ENCODE peak calls at places on chromosomes 3 and 15, in seven cellular contexts. Y is tibial artery, M is ovary, N is T-cell, Z is transverse colon, U is DMS153, V is astrocyte. J is an unnamed sample.
A peak's percentile ranks its signal among the peaks of the same experiment; 100 is the strongest.

GRCh38 chr3:194058189-194058571 is 77.8 kb upstream of the HES1 start:
- DNase-seq in Y (peak; percentile 73), M (peak; percentile 75), N (no peak), Z (peak; percentile 62), U (peak; percentile 45), V (peak; percentile 61), J (peak; percentile 74)

GRCh38 chr3:129424185-129424841 is 4.1 kb downstream of the EFCAB12 start:
- DNase-seq in Y (peak; percentile 12), M (no peak), N (no peak), Z (peak; percentile 35), U (no peak), V (no peak), J (no peak)

GRCh38 chr3:152671998-152672649 is 162.8 kb upstream of the P2RY1 start:
- DNase-seq in Y (no peak), M (no peak), N (no peak), Z (no peak), U (no peak), V (no peak), J (no peak)

GRCh38 chr15:89825264-89825940 is 10.8 kb upstream of the ANPEP start:
- DNase-seq in Y (no peak), M (no peak), N (no peak), Z (no peak), U (no peak), V (no peak), J (no peak)

GRCh38 chr15:37009288-37009687 is 91.1 kb downstream of the MEIS2 start:
- DNase-seq in Y (no peak), M (no peak), N (no peak), Z (no peak), U (no peak), V (no peak), J (no peak)

GRCh38 chr3:32484437-32484836 is 18.2 kb downstream of the CMTM6 start:
- DNase-seq in Y (no peak), M (no peak), N (no peak), Z (no peak), U (no peak), V (no peak), J (no peak)

GRCh38 chr3:14785207-14786155 is 33.3 kb upstream of the FGD5 start:
- DNase-seq in Y (peak; percentile 49), M (no peak), N (no peak), Z (no peak), U (no peak), V (no peak), J (no peak)

GRCh38 chr3:39376929-39377634 is 6.1 kb upstream of the SLC25A38 start:
- DNase-seq in Y (no peak), M (no peak), N (no peak), Z (no peak), U (no peak), V (no peak), J (no peak)

GRCh38 chr3:101942356-101942755 is 93.0 kb downstream of the NFKBIZ start:
- DNase-seq in Y (no peak), M (no peak), N (no peak), Z (no peak), U (no peak), V (no peak), J (no peak)

GRCh38 chr3:46100812-46101211 is 73.5 kb upstream of the XCR1 start:
- DNase-seq in Y (no peak), M (no peak), N (no peak), Z (no peak), U (no peak), V (no peak), J (no peak)

GRCh38 chr3:159366476-159366875 is 564.6 kb downstream of the MFSD1 start:
- DNase-seq in Y (no peak), M (no peak), N (no peak), Z (no peak), U (no peak), V (no peak), J (no peak)

GRCh38 chr15:50909044-50909342 is 510 bp downstream of the AP4E1 start:
- DNase-seq in Y (no peak), M (no peak), N (no peak), Z (no peak), U (no peak), V (no peak), J (no peak)

GRCh38 chr3:73572371-73572770 is 52.4 kb downstream of the PDZRN3 start:
- DNase-seq in Y (no peak), M (no peak), N (no peak), Z (peak; percentile 29), U (no peak), V (peak; percentile 44), J (no peak)

GRCh38 chr15:40444741-40445140 is 4.0 kb downstream of the BAHD1 start:
- DNase-seq in Y (no peak), M (no peak), N (no peak), Z (no peak), U (no peak), V (no peak), J (no peak)

GRCh38 chr3:30527186-30527585 is 79.2 kb upstream of the TGFBR2 start:
- DNase-seq in Y (no peak), M (no peak), N (no peak), Z (no peak), U (no peak), V (no peak), J (no peak)

GRCh38 chr3:99674086-99674789 is 35.8 kb downstream of the COL8A1 start:
- DNase-seq in Y (peak; percentile 52), M (no peak), N (no peak), Z (no peak), U (no peak), V (peak; percentile 86), J (no peak)

GRCh38 chr3:119301001-119301400 is 6.8 kb downstream of the ARHGAP31 start:
- DNase-seq in Y (no peak), M (no peak), N (no peak), Z (no peak), U (no peak), V (no peak), J (no peak)